ENCODE peak calls at places on chromosomes 5 and 9, in six cellular contexts. H, M, L, W, X and F are unnamed samples.

GRCh38 chr5:79396265-79396664 is 117.7 kb downstream of the HOMER1 start:
- DNase-seq in H (no peak), M (no peak), L (no peak), W (no peak), X (no peak), F (no peak)

GRCh38 chr5:178563621-178564020 is 26.6 kb downstream of the COL23A1 start:
- DNase-seq in H (no peak), M (no peak), L (no peak), W (no peak), X (no peak), F (no peak)

GRCh38 chr9:83981126-83981871 is 694 bp downstream of the RMI1 start:
- DNase-seq in H (peak), M (no peak), L (peak), W (no peak), X (peak), F (no peak)

GRCh38 chr9:115649991-115650472 is 503.6 kb upstream of the PAPPA start:
- DNase-seq in H (no peak), M (no peak), L (peak), W (no peak), X (no peak), F (no peak)

GRCh38 chr9:128324401-128324800 is 1.8 kb downstream of the COQ4 start:
- DNase-seq in H (no peak), M (no peak), L (no peak), W (no peak), X (no peak), F (no peak)

GRCh38 chr5:2112128-2112808 is 229.5 kb upstream of the IRX4 start:
- DNase-seq in H (no peak), M (no peak), L (no peak), W (no peak), X (no peak), F (no peak)

GRCh38 chr9:91949293-91949945 is 609 bp downstream of the ROR2 start:
- DNase-seq in H (no peak), M (no peak), L (no peak), W (no peak), X (peak), F (no peak)

GRCh38 chr5:11076945-11077613 is 316.0 kb upstream of the DAP start:
- DNase-seq in H (no peak), M (no peak), L (no peak), W (no peak), X (no peak), F (no peak)

GRCh38 chr9:126650404-126650804 is 36.7 kb downstream of the LMX1B start:
- DNase-seq in H (no peak), M (no peak), L (no peak), W (no peak), X (no peak), F (no peak)

GRCh38 chr9:86563350-86563749 is 209.1 kb upstream of the TUT7 start:
- DNase-seq in H (no peak), M (no peak), L (no peak), W (no peak), X (peak), F (no peak)

GRCh38 chr9:27856054-27856453 is 282.8 kb upstream of the C9orf72 start:
- DNase-seq in H (no peak), M (no peak), L (no peak), W (no peak), X (no peak), F (no peak)

GRCh38 chr5:55895276-55895675 is 44.1 kb downstream of the IL31RA start:
- DNase-seq in H (no peak), M (no peak), L (no peak), W (no peak), X (peak), F (no peak)

GRCh38 chr5:92916036-92916435 is 665.0 kb downstream of the NR2F1-AS1 start:
- DNase-seq in H (no peak), M (no peak), L (no peak), W (no peak), X (no peak), F (no peak)

GRCh38 chr5:149323235-149324205 is 21.8 kb upstream of the GRPEL2 start:
- DNase-seq in H (no peak), M (no peak), L (no peak), W (no peak), X (no peak), F (no peak)

GRCh38 chr9:95574176-95574575 is 57.4 kb upstream of the PTCH1 start:
- DNase-seq in H (no peak), M (no peak), L (no peak), W (peak), X (no peak), F (no peak)

GRCh38 chr9:4212661-4213060 is 87.2 kb downstream of the GLIS3 start:
- DNase-seq in H (no peak), M (no peak), L (no peak), W (no peak), X (no peak), F (no peak)

GRCh38 chr9:137607141-137607857 is 1.8 kb downstream of the ARRDC1 start:
- DNase-seq in H (no peak), M (no peak), L (no peak), W (peak), X (peak), F (no peak)

GRCh38 chr5:160923927-160924705 is 72.1 kb upstream of the ATP10B start:
- DNase-seq in H (no peak), M (no peak), L (no peak), W (no peak), X (peak), F (no peak)

GRCh38 chr5:10289353-10289752 is 18.3 kb downstream of the CMBL start:
- DNase-seq in H (no peak), M (peak), L (no peak), W (no peak), X (no peak), F (no peak)

GRCh38 chr9:133121200-133122166 is at the start of gene RALGDS:
- DNase-seq in H (peak), M (peak), L (peak), W (peak), X (peak), F (no peak)

GRCh38 chr5:64074533-64074932 is 91.1 kb upstream of the RNF180 start:
- DNase-seq in H (peak), M (no peak), L (no peak), W (no peak), X (peak), F (no peak)
- TF ChIP-seq CTCF in H (peak), M (peak), L (no peak), W (peak), X (peak), F (peak)

GRCh38 chr5:177362102-177362868 is 4.6 kb downstream of the RGS14 start:
- DNase-seq in H (no peak), M (no peak), L (no peak), W (peak), X (no peak), F (no peak)

GRCh38 chr5:177363565-177363964 is 5.8 kb downstream of the RGS14 start:
- DNase-seq in H (no peak), M (no peak), L (no peak), W (no peak), X (no peak), F (no peak)

GRCh38 chr5:177364159-177364962 is 6.6 kb downstream of the RGS14 start:
- DNase-seq in H (no peak), M (no peak), L (no peak), W (peak), X (no peak), F (no peak)

GRCh38 chr5:177361418-177362101 is 3.8 kb downstream of the RGS14 start:
- DNase-seq in H (no peak), M (no peak), L (no peak), W (peak), X (no peak), F (no peak)

DNA sequence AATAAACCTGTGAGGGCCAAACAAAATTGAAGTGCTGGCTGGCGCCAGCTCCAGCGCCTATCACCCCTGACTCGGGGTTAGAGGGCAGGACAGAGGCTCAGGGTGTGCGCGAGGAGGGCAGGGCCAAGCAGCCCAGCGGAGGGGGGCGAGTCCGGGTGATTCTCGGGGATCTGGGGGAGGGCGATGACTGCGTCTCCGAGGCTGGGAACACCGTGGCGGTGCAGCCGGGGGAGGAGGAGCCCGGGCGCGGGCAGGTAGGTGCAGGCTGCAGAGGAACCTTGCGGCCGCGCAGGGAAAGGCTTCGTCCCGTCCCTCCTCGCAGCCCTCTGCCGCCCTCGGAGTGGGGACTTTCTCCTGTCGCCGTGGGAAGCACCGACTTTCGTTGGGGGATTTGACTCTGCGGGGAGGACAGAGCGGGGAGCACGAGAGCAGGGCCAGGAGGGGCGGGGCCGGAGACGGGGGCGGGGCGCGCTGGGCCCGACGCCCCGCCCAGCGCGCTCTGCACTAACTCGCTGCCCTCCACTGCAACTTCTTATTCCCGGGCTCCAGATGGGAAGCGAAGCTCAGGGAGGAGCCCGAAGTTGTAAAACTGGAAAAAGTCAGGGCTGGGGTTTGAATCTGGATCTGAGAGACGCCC is 5.3 kb downstream of the RGS14 start:
- DNase-seq in H (peak), M (peak), L (peak), W (peak), X (peak), F (no peak)
- TF ChIP-seq CTCF in H (no peak), M (peak), L (no peak), W (no peak), X (no peak), F (no peak)

GRCh38 chr5:172727551-172727950 is 43.4 kb downstream of the DUSP1 start:
- DNase-seq in H (no peak), M (peak), L (no peak), W (no peak), X (no peak), F (peak)
- TF ChIP-seq CTCF in H (no peak), M (no peak), L (no peak), W (no peak), X (no peak), F (no peak)

DNA sequence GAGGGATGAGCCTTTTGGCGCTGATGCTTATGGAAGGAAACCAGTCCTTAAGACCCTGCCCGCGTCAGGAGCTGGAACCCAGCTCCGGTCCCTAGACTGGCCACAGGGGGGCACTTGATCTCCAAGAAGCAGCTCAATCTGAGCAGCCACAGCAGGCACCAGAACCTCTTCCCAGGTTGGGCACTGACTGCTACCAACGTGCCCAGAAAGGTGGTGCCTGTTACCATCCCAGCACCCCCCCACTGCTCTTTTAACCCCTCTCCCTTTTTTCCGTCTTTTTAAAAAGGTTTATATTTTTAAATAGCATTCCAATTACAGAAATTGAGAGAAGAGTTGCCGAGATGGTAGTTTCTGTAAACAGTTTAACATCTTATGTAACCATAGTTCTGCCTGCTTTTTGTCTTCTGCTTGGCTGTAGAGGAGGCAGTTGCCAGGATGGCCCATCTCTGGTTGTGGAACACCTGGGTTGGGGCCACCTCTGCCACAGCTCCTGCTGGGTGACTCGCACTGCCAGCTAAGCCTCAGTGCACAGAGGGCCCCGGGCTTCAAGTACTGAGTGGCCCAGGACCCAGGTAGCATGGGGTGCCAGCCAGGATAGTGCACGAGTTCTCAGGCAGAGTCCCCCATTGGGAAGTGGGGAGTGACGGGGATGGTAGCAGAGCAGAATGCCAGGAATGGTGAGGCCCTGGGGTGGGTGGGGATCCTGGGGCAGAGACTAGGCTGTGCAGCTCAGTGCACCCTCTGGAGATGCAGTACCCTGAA is 62.8 kb downstream of the PFDN1 start:
- DNase-seq in H (peak), M (no peak), L (peak), W (no peak), X (no peak), F (no peak)
- TF ChIP-seq CTCF in H (peak), M (peak), L (peak), W (peak), X (peak), F (peak)

DNA sequence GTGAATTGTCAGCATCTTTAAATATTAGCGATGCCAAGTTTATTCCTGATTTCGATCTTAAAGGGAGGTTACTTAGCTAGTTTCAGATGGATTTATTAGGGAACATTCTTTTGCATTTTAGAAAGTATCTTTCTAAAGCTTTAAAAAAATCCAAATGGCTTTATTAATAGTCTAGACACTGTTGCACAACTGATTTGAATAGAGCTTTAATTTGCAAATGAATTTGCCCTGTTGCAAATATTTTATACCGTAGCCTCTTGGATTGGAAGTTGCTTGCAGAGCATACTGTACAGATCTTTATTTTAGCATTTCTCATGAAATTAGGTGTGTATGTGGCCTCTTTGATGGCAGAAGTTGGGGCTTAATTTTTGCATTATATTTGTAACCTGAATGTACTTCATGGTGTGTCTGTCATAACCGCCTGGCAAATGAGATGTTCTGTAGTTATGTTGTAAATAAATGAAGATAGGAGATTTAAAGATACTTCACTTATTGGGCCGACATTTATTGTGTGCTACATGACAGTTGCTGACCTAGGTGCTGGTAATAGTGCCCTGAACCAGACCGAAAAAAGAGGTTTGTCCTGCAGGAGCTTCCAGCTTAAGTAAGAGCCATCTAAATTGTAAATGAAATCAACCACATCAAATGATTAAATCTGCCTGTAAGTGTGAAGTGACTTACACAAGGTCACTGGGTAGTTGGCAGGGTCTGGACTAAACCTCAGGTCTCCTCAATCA is 1.8 kb downstream of the TCERG1 start:
- DNase-seq in H (no peak), M (no peak), L (no peak), W (no peak), X (no peak), F (no peak)
- TF ChIP-seq CTCF in H (no peak), M (no peak), L (no peak), W (no peak), X (no peak), F (no peak)